ENCODE peak calls at places on chromosomes 12 and 14, in four cellular contexts. S is pons, T is NCI-H1048, L is NCI-H146. G is an unnamed sample.

GRCh38 chr12:119544780-119545625 is 48.6 kb upstream of the TMEM233 start:
- DNase-seq in S (peak), T (peak), L (peak), G (peak)

GRCh38 chr14:36243183-36243582 is 66.7 kb upstream of the PTCSC3 start:
- DNase-seq in S (no peak), T (no peak), L (no peak), G (no peak)

GRCh38 chr12:91094036-91094660 is 17.1 kb downstream of the LUM start:
- DNase-seq in S (no peak), T (no peak), L (no peak), G (no peak)

GRCh38 chr14:37594238-37594915 is 672 bp downstream of the FOXA1 start:
- DNase-seq in S (peak), T (peak), L (peak), G (peak)

GRCh38 chr12:92943482-92944250 is 14.6 kb upstream of the EEA1 start:
- DNase-seq in S (no peak), T (no peak), L (no peak), G (no peak)

GRCh38 chr12:113930249-113930648 is 35.9 kb downstream of the RBM19 start:
- DNase-seq in S (no peak), T (no peak), L (no peak), G (no peak)

GRCh38 chr12:66746489-66747201 is 67.8 kb upstream of the GRIP1 start:
- DNase-seq in S (no peak), T (no peak), L (peak), G (no peak)

GRCh38 chr12:26571539-26571938 is 261.5 kb downstream of the ITPR2 start:
- DNase-seq in S (no peak), T (no peak), L (no peak), G (no peak)

GRCh38 chr14:63435204-63435603 is 108.0 kb downstream of the PPP2R5E start:
- DNase-seq in S (no peak), T (no peak), L (no peak), G (no peak)

GRCh38 chr14:90341784-90342183 is 10.0 kb upstream of the NRDE2 start:
- DNase-seq in S (no peak), T (no peak), L (no peak), G (no peak)